ENCODE peak calls at places on chromosomes 1 and 21, in nine cellular contexts. One of them, this sample, is unnamed. For H3K4me1, the result is how much of the 10 kb centered on the place peaks cover.

GRCh38 chr21:46112731-46113215 is 14.9 kb downstream of the COL6A2 start:
- DNase-seq in GM23248: no peak
- DNase-seq in left ventricle myocardium inferior: no peak
- DNase-seq in heart right ventricle: peak
- DNase-seq in right lobe of liver: peak
- DNase-seq in CD4-positive, CD25-positive, alpha-beta regulatory T cell: no peak
- DNase-seq in adrenal gland: peak
- DNase-seq in uterus: no peak
- DNase-seq in keratinocyte: no peak
- DNase-seq in this sample: peak

GRCh38 chr1:227880342-227880924 is 65.0 kb downstream of the PRSS38 start:
- DNase-seq in GM23248: no peak
- DNase-seq in left ventricle myocardium inferior: no peak
- DNase-seq in heart right ventricle: no peak
- DNase-seq in right lobe of liver: no peak
- DNase-seq in CD4-positive, CD25-positive, alpha-beta regulatory T cell: no peak
- DNase-seq in adrenal gland: no peak
- DNase-seq in uterus: no peak
- DNase-seq in keratinocyte: no peak
- DNase-seq in this sample: peak

GRCh38 chr1:63717511-63718120 is 56.2 kb upstream of the ROR1 start:
- DNase-seq in GM23248: no peak
- DNase-seq in left ventricle myocardium inferior: no peak
- DNase-seq in heart right ventricle: no peak
- DNase-seq in right lobe of liver: no peak
- DNase-seq in CD4-positive, CD25-positive, alpha-beta regulatory T cell: no peak
- DNase-seq in adrenal gland: no peak
- DNase-seq in uterus: no peak
- DNase-seq in keratinocyte: no peak
- DNase-seq in this sample: no peak

GRCh38 chr1:193308438-193308837 is 122.0 kb upstream of the B3GALT2 start:
- DNase-seq in GM23248: peak
- DNase-seq in left ventricle myocardium inferior: no peak
- DNase-seq in heart right ventricle: no peak
- DNase-seq in right lobe of liver: no peak
- DNase-seq in CD4-positive, CD25-positive, alpha-beta regulatory T cell: no peak
- DNase-seq in adrenal gland: no peak
- DNase-seq in uterus: no peak
- DNase-seq in keratinocyte: no peak
- DNase-seq in this sample: no peak

GRCh38 chr1:165356876-165357275 is 361 bp upstream of the LMX1A start:
- DNase-seq in GM23248: no peak
- DNase-seq in left ventricle myocardium inferior: no peak
- DNase-seq in heart right ventricle: no peak
- DNase-seq in right lobe of liver: no peak
- DNase-seq in CD4-positive, CD25-positive, alpha-beta regulatory T cell: no peak
- DNase-seq in adrenal gland: no peak
- DNase-seq in uterus: no peak
- DNase-seq in keratinocyte: no peak
- DNase-seq in this sample: no peak

GRCh38 chr1:156726549-156727226 is 1.6 kb upstream of the METTL25B start:
- DNase-seq in GM23248: peak
- DNase-seq in left ventricle myocardium inferior: no peak
- DNase-seq in heart right ventricle: peak
- DNase-seq in right lobe of liver: no peak
- DNase-seq in CD4-positive, CD25-positive, alpha-beta regulatory T cell: peak
- DNase-seq in adrenal gland: peak
- DNase-seq in uterus: no peak
- DNase-seq in keratinocyte: no peak
- DNase-seq in this sample: peak

GRCh38 chr1:118842462-118843201 is 145.5 kb downstream of the TBX15 start:
- DNase-seq in GM23248: no peak
- DNase-seq in left ventricle myocardium inferior: no peak
- DNase-seq in heart right ventricle: no peak
- DNase-seq in right lobe of liver: no peak
- DNase-seq in CD4-positive, CD25-positive, alpha-beta regulatory T cell: no peak
- DNase-seq in adrenal gland: no peak
- DNase-seq in uterus: no peak
- DNase-seq in keratinocyte: no peak
- DNase-seq in this sample: no peak

GRCh38 chr1:3922201-3922725 is 22.2 kb upstream of the C1orf174 start:
- DNase-seq in GM23248: no peak
- DNase-seq in left ventricle myocardium inferior: no peak
- DNase-seq in heart right ventricle: no peak
- DNase-seq in right lobe of liver: no peak
- DNase-seq in CD4-positive, CD25-positive, alpha-beta regulatory T cell: peak
- DNase-seq in adrenal gland: no peak
- DNase-seq in uterus: no peak
- DNase-seq in keratinocyte: no peak
- DNase-seq in this sample: no peak

GRCh38 chr1:107617921-107618320 is 347.1 kb downstream of the VAV3 start:
- DNase-seq in GM23248: no peak
- DNase-seq in left ventricle myocardium inferior: no peak
- DNase-seq in heart right ventricle: no peak
- DNase-seq in right lobe of liver: no peak
- DNase-seq in CD4-positive, CD25-positive, alpha-beta regulatory T cell: no peak
- DNase-seq in adrenal gland: no peak
- DNase-seq in uterus: no peak
- DNase-seq in keratinocyte: no peak
- DNase-seq in this sample: no peak

DNA sequence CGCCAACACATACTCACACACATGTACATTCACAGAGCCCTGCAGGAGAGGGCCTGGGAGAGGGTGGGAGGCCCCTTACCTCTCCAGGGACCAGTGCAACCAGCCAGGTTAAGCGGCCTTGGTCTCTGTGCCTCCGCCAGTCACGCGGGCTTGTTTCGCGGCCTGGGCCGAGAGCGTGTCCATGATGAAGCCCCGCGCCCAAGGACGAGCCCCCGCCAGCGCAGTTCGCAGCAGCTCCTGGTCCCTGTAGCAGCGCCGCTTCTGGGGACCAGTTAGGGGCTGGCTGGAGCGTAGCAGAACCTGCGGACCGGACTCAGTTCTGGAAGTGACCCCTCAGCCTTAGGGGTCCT is 7.3 kb upstream of the FAM167B start:
- DNase-seq in GM23248: no peak
- DNase-seq in left ventricle myocardium inferior: no peak
- DNase-seq in heart right ventricle: no peak
- DNase-seq in right lobe of liver: no peak
- DNase-seq in CD4-positive, CD25-positive, alpha-beta regulatory T cell: no peak
- DNase-seq in adrenal gland: peak
- DNase-seq in uterus: no peak
- DNase-seq in keratinocyte: no peak
- DNase-seq in this sample: no peak
- H3K4me3 ChIP-seq in GM23248: peak
- H3K4me3 ChIP-seq in left ventricle myocardium inferior: peak
- H3K4me3 ChIP-seq in heart right ventricle: peak
- H3K4me3 ChIP-seq in right lobe of liver: peak
- H3K4me3 ChIP-seq in CD4-positive, CD25-positive, alpha-beta regulatory T cell: no peak
- H3K4me3 ChIP-seq in adrenal gland: no peak
- H3K4me3 ChIP-seq in uterus: peak
- H3K4me3 ChIP-seq in keratinocyte: no peak
- H3K4me3 ChIP-seq in this sample: peak

GRCh38 chr1:8663090-8663802 is 154.2 kb downstream of the RERE start:
- DNase-seq in GM23248: peak
- DNase-seq in left ventricle myocardium inferior: no peak
- DNase-seq in heart right ventricle: no peak
- DNase-seq in right lobe of liver: no peak
- DNase-seq in CD4-positive, CD25-positive, alpha-beta regulatory T cell: no peak
- DNase-seq in adrenal gland: no peak
- DNase-seq in uterus: no peak
- DNase-seq in keratinocyte: no peak
- DNase-seq in this sample: no peak

GRCh38 chr1:8665824-8666223 is 151.6 kb downstream of the RERE start:
- DNase-seq in GM23248: no peak
- DNase-seq in left ventricle myocardium inferior: no peak
- DNase-seq in heart right ventricle: no peak
- DNase-seq in right lobe of liver: no peak
- DNase-seq in CD4-positive, CD25-positive, alpha-beta regulatory T cell: no peak
- DNase-seq in adrenal gland: no peak
- DNase-seq in uterus: no peak
- DNase-seq in keratinocyte: no peak
- DNase-seq in this sample: no peak

GRCh38 chr1:8662380-8663072 is 154.9 kb downstream of the RERE start:
- DNase-seq in GM23248: no peak
- DNase-seq in left ventricle myocardium inferior: no peak
- DNase-seq in heart right ventricle: no peak
- DNase-seq in right lobe of liver: no peak
- DNase-seq in CD4-positive, CD25-positive, alpha-beta regulatory T cell: no peak
- DNase-seq in adrenal gland: no peak
- DNase-seq in uterus: no peak
- DNase-seq in keratinocyte: no peak
- DNase-seq in this sample: no peak

GRCh38 chr1:8664887-8665286 is 152.6 kb downstream of the RERE start:
- DNase-seq in GM23248: no peak
- DNase-seq in left ventricle myocardium inferior: no peak
- DNase-seq in heart right ventricle: no peak
- DNase-seq in right lobe of liver: no peak
- DNase-seq in CD4-positive, CD25-positive, alpha-beta regulatory T cell: no peak
- DNase-seq in adrenal gland: no peak
- DNase-seq in uterus: no peak
- DNase-seq in keratinocyte: no peak
- DNase-seq in this sample: no peak

DNA sequence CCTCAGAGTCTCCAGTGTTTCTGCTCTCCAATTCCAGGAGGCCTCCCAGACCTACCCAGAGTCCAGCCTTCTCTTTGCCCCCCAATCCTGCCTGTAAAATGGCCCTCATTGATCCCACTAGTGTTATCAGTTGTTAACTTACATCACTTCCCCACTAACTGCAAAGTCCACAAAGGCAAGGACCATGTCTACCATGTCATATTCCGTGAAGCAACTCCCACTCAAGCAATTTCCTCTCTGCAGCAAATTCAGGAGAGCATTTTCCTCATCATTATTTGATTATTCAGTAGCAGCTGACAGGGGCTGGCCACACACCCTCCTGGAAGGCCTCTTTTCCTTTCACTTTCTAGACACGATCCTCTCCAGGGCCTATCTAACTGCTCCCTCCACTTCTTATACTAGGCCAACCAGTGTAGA is 153.5 kb downstream of the RERE start:
- DNase-seq in GM23248: peak
- DNase-seq in left ventricle myocardium inferior: no peak
- DNase-seq in heart right ventricle: peak
- DNase-seq in right lobe of liver: no peak
- DNase-seq in CD4-positive, CD25-positive, alpha-beta regulatory T cell: no peak
- DNase-seq in adrenal gland: peak
- DNase-seq in uterus: peak
- DNase-seq in keratinocyte: no peak
- DNase-seq in this sample: peak
- H3K4me1 ChIP-seq in GM23248: half or more
- H3K4me1 ChIP-seq in left ventricle myocardium inferior: half or more
- H3K4me1 ChIP-seq in heart right ventricle: half or more
- H3K4me1 ChIP-seq in right lobe of liver: under half
- H3K4me1 ChIP-seq in CD4-positive, CD25-positive, alpha-beta regulatory T cell: under half
- H3K4me1 ChIP-seq in adrenal gland: half or more
- H3K4me1 ChIP-seq in uterus: under half
- H3K4me1 ChIP-seq in keratinocyte: under half
- H3K4me1 ChIP-seq in this sample: half or more

GRCh38 chr1:2020310-2020655 is 1.1 kb downstream of the GABRD start:
- DNase-seq in GM23248: no peak
- DNase-seq in left ventricle myocardium inferior: no peak
- DNase-seq in heart right ventricle: no peak
- DNase-seq in right lobe of liver: no peak
- DNase-seq in CD4-positive, CD25-positive, alpha-beta regulatory T cell: no peak
- DNase-seq in adrenal gland: no peak
- DNase-seq in uterus: no peak
- DNase-seq in keratinocyte: no peak
- DNase-seq in this sample: no peak

GRCh38 chr1:2021550-2021949 is 2.4 kb downstream of the GABRD start:
- DNase-seq in GM23248: no peak
- DNase-seq in left ventricle myocardium inferior: no peak
- DNase-seq in heart right ventricle: no peak
- DNase-seq in right lobe of liver: no peak
- DNase-seq in CD4-positive, CD25-positive, alpha-beta regulatory T cell: no peak
- DNase-seq in adrenal gland: no peak
- DNase-seq in uterus: no peak
- DNase-seq in keratinocyte: no peak
- DNase-seq in this sample: no peak

GRCh38 chr1:2018217-2019161 is 656 bp upstream of the GABRD start:
- DNase-seq in GM23248: no peak
- DNase-seq in left ventricle myocardium inferior: no peak
- DNase-seq in heart right ventricle: no peak
- DNase-seq in right lobe of liver: no peak
- DNase-seq in CD4-positive, CD25-positive, alpha-beta regulatory T cell: no peak
- DNase-seq in adrenal gland: no peak
- DNase-seq in uterus: no peak
- DNase-seq in keratinocyte: no peak
- DNase-seq in this sample: no peak

GRCh38 chr1:2019162-2019542 is at the start of gene GABRD:
- DNase-seq in GM23248: peak
- DNase-seq in left ventricle myocardium inferior: no peak
- DNase-seq in heart right ventricle: no peak
- DNase-seq in right lobe of liver: no peak
- DNase-seq in CD4-positive, CD25-positive, alpha-beta regulatory T cell: no peak
- DNase-seq in adrenal gland: no peak
- DNase-seq in uterus: no peak
- DNase-seq in keratinocyte: no peak
- DNase-seq in this sample: no peak

DNA sequence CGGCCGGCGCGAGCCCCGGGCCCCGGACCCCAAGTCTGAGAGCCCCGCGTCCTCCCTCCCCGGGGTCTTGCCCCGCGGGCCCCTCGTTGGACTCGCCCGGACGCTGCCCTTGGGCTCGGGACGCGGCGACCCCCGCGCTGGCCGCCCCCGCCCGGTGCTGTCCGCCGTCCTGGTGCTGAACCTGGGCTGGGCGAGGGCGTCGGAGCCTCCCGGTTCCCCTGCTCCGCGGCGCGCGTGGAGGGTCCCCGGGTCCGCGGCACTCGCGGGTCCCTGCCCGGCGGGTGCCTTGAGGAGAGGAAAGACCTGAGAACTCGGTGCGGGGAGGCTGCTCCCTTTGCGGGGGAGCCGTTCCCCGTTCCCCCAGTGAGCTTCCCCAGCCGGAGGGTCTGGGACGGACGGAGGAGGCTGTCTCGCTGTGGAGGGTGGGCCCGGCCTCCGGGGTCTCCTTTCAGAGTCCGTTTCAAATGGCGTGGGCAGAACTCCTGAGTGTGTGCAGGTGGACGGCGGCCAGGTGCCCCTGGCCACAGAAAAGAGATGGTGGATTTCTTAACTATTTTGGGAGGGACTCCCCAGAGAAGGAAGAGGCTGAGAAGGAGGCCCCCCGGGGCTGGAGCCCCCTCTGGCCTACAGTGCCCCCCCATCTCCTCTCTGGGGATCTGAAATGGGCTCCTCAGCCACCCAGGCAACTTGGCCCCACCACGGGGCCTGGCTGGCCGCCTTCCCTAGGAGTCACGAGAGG is 595 bp downstream of the GABRD start:
- DNase-seq in GM23248: peak
- DNase-seq in left ventricle myocardium inferior: no peak
- DNase-seq in heart right ventricle: no peak
- DNase-seq in right lobe of liver: no peak
- DNase-seq in CD4-positive, CD25-positive, alpha-beta regulatory T cell: no peak
- DNase-seq in adrenal gland: no peak
- DNase-seq in uterus: no peak
- DNase-seq in keratinocyte: no peak
- DNase-seq in this sample: no peak
- H3K4me3 ChIP-seq in GM23248: no peak
- H3K4me3 ChIP-seq in left ventricle myocardium inferior: peak
- H3K4me3 ChIP-seq in heart right ventricle: peak
- H3K4me3 ChIP-seq in right lobe of liver: no peak
- H3K4me3 ChIP-seq in CD4-positive, CD25-positive, alpha-beta regulatory T cell: no peak
- H3K4me3 ChIP-seq in adrenal gland: no peak
- H3K4me3 ChIP-seq in uterus: no peak
- H3K4me3 ChIP-seq in keratinocyte: no peak
- H3K4me3 ChIP-seq in this sample: peak

GRCh38 chr1:225597926-225598575 is 54.9 kb downstream of the ENAH start:
- DNase-seq in GM23248: peak
- DNase-seq in left ventricle myocardium inferior: no peak
- DNase-seq in heart right ventricle: no peak
- DNase-seq in right lobe of liver: no peak
- DNase-seq in CD4-positive, CD25-positive, alpha-beta regulatory T cell: no peak
- DNase-seq in adrenal gland: no peak
- DNase-seq in uterus: no peak
- DNase-seq in keratinocyte: no peak
- DNase-seq in this sample: no peak
- H3K4me1 ChIP-seq in GM23248: under half
- H3K4me1 ChIP-seq in left ventricle myocardium inferior: half or more
- H3K4me1 ChIP-seq in heart right ventricle: under half
- H3K4me1 ChIP-seq in right lobe of liver: under half
- H3K4me1 ChIP-seq in CD4-positive, CD25-positive, alpha-beta regulatory T cell: under half
- H3K4me1 ChIP-seq in adrenal gland: under half
- H3K4me1 ChIP-seq in uterus: under half
- H3K4me1 ChIP-seq in keratinocyte: under half
- H3K4me1 ChIP-seq in this sample: under half